ENCODE peak calls at places on chromosomes 3 and 15, in six cellular contexts. One of them, this sample, is unnamed.
A peak's percentile ranks its signal among the peaks of the same experiment; 100 is the strongest.

GRCh38 chr3:139868773-139869172 is 66.2 kb upstream of the CLSTN2 start:
- DNase-seq in NCI-H1436: no peak
- DNase-seq in uterus: no peak
- DNase-seq in central memory CD4-positive, alpha-beta T cell: no peak
- DNase-seq in CD4-positive, alpha-beta T cell: no peak
- DNase-seq in activated CD8-positive, alpha-beta memory T cell treated with anti-CD3 and anti-CD28 coated beads for 48 hours: no peak
- DNase-seq in this sample: no peak

GRCh38 chr15:89526181-89526580 is 29.8 kb upstream of the RHCG start:
- DNase-seq in NCI-H1436: no peak
- DNase-seq in uterus: no peak
- DNase-seq in central memory CD4-positive, alpha-beta T cell: no peak
- DNase-seq in CD4-positive, alpha-beta T cell: no peak
- DNase-seq in activated CD8-positive, alpha-beta memory T cell treated with anti-CD3 and anti-CD28 coated beads for 48 hours: no peak
- DNase-seq in this sample: no peak

GRCh38 chr3:197748597-197749314 is 927 bp upstream of the FYTTD1 start:
- DNase-seq in NCI-H1436: no peak
- DNase-seq in uterus: no peak
- DNase-seq in central memory CD4-positive, alpha-beta T cell: no peak
- DNase-seq in CD4-positive, alpha-beta T cell: no peak
- DNase-seq in activated CD8-positive, alpha-beta memory T cell treated with anti-CD3 and anti-CD28 coated beads for 48 hours: no peak
- DNase-seq in this sample: no peak

GRCh38 chr15:23687143-23687470 is at the start of gene NDN:
- DNase-seq in NCI-H1436: peak; percentile 30
- DNase-seq in uterus: peak; percentile 64
- DNase-seq in central memory CD4-positive, alpha-beta T cell: no peak
- DNase-seq in CD4-positive, alpha-beta T cell: no peak
- DNase-seq in activated CD8-positive, alpha-beta memory T cell treated with anti-CD3 and anti-CD28 coated beads for 48 hours: peak; percentile 2
- DNase-seq in this sample: no peak

GRCh38 chr15:98676586-98677270 is 28.4 kb downstream of the IGF1R start:
- DNase-seq in NCI-H1436: no peak
- DNase-seq in uterus: no peak
- DNase-seq in central memory CD4-positive, alpha-beta T cell: no peak
- DNase-seq in CD4-positive, alpha-beta T cell: no peak
- DNase-seq in activated CD8-positive, alpha-beta memory T cell treated with anti-CD3 and anti-CD28 coated beads for 48 hours: no peak
- DNase-seq in this sample: no peak

GRCh38 chr3:101941253-101942039 is 92.1 kb downstream of the NFKBIZ start:
- DNase-seq in NCI-H1436: no peak
- DNase-seq in uterus: no peak
- DNase-seq in central memory CD4-positive, alpha-beta T cell: no peak
- DNase-seq in CD4-positive, alpha-beta T cell: no peak
- DNase-seq in activated CD8-positive, alpha-beta memory T cell treated with anti-CD3 and anti-CD28 coated beads for 48 hours: no peak
- DNase-seq in this sample: peak; percentile 50

GRCh38 chr3:47421741-47422649 is 41.2 kb downstream of the PTPN23 start:
- DNase-seq in NCI-H1436: no peak
- DNase-seq in uterus: no peak
- DNase-seq in central memory CD4-positive, alpha-beta T cell: no peak
- DNase-seq in CD4-positive, alpha-beta T cell: no peak
- DNase-seq in activated CD8-positive, alpha-beta memory T cell treated with anti-CD3 and anti-CD28 coated beads for 48 hours: no peak
- DNase-seq in this sample: peak; percentile 49

GRCh38 chr15:91855241-91855640 is 1.7 kb downstream of the SLCO3A1 start:
- DNase-seq in NCI-H1436: no peak
- DNase-seq in uterus: no peak
- DNase-seq in central memory CD4-positive, alpha-beta T cell: no peak
- DNase-seq in CD4-positive, alpha-beta T cell: no peak
- DNase-seq in activated CD8-positive, alpha-beta memory T cell treated with anti-CD3 and anti-CD28 coated beads for 48 hours: no peak
- DNase-seq in this sample: no peak

GRCh38 chr3:144363856-144364255 is 392.2 kb downstream of the DIPK2A start:
- DNase-seq in NCI-H1436: no peak
- DNase-seq in uterus: no peak
- DNase-seq in central memory CD4-positive, alpha-beta T cell: no peak
- DNase-seq in CD4-positive, alpha-beta T cell: no peak
- DNase-seq in activated CD8-positive, alpha-beta memory T cell treated with anti-CD3 and anti-CD28 coated beads for 48 hours: no peak
- DNase-seq in this sample: no peak

GRCh38 chr3:50162034-50162883 is 7.1 kb downstream of the SEMA3F start:
- DNase-seq in NCI-H1436: no peak
- DNase-seq in uterus: no peak
- DNase-seq in central memory CD4-positive, alpha-beta T cell: no peak
- DNase-seq in CD4-positive, alpha-beta T cell: no peak
- DNase-seq in activated CD8-positive, alpha-beta memory T cell treated with anti-CD3 and anti-CD28 coated beads for 48 hours: no peak
- DNase-seq in this sample: no peak

GRCh38 chr3:10160346-10160745 is 4.4 kb upstream of the IRAK2 start:
- DNase-seq in NCI-H1436: no peak
- DNase-seq in uterus: no peak
- DNase-seq in central memory CD4-positive, alpha-beta T cell: no peak
- DNase-seq in CD4-positive, alpha-beta T cell: no peak
- DNase-seq in activated CD8-positive, alpha-beta memory T cell treated with anti-CD3 and anti-CD28 coated beads for 48 hours: no peak
- DNase-seq in this sample: no peak

GRCh38 chr3:109731639-109732473 is 394.5 kb upstream of the DPPA4 start:
- DNase-seq in NCI-H1436: peak; percentile 47
- DNase-seq in uterus: no peak
- DNase-seq in central memory CD4-positive, alpha-beta T cell: peak; percentile 48
- DNase-seq in CD4-positive, alpha-beta T cell: peak; percentile 53
- DNase-seq in activated CD8-positive, alpha-beta memory T cell treated with anti-CD3 and anti-CD28 coated beads for 48 hours: no peak
- DNase-seq in this sample: peak; percentile 72

GRCh38 chr15:58299311-58299850 is 132.4 kb upstream of the LIPC start:
- DNase-seq in NCI-H1436: no peak
- DNase-seq in uterus: no peak
- DNase-seq in central memory CD4-positive, alpha-beta T cell: no peak
- DNase-seq in CD4-positive, alpha-beta T cell: no peak
- DNase-seq in activated CD8-positive, alpha-beta memory T cell treated with anti-CD3 and anti-CD28 coated beads for 48 hours: no peak
- DNase-seq in this sample: no peak

GRCh38 chr3:14374444-14374883 is 27.9 kb upstream of the SLC6A6 start:
- DNase-seq in NCI-H1436: no peak
- DNase-seq in uterus: no peak
- DNase-seq in central memory CD4-positive, alpha-beta T cell: no peak
- DNase-seq in CD4-positive, alpha-beta T cell: no peak
- DNase-seq in activated CD8-positive, alpha-beta memory T cell treated with anti-CD3 and anti-CD28 coated beads for 48 hours: no peak
- DNase-seq in this sample: no peak

GRCh38 chr3:121645054-121645453 is 15.6 kb downstream of the HCLS1 start:
- DNase-seq in NCI-H1436: no peak
- DNase-seq in uterus: no peak
- DNase-seq in central memory CD4-positive, alpha-beta T cell: no peak
- DNase-seq in CD4-positive, alpha-beta T cell: no peak
- DNase-seq in activated CD8-positive, alpha-beta memory T cell treated with anti-CD3 and anti-CD28 coated beads for 48 hours: no peak
- DNase-seq in this sample: no peak

GRCh38 chr15:98671060-98672008 is 23.0 kb downstream of the IGF1R start:
- DNase-seq in NCI-H1436: no peak
- DNase-seq in uterus: no peak
- DNase-seq in central memory CD4-positive, alpha-beta T cell: no peak
- DNase-seq in CD4-positive, alpha-beta T cell: no peak
- DNase-seq in activated CD8-positive, alpha-beta memory T cell treated with anti-CD3 and anti-CD28 coated beads for 48 hours: no peak
- DNase-seq in this sample: peak; percentile 40

GRCh38 chr15:60299452-60300047 is 98.2 kb downstream of the ANXA2 start:
- DNase-seq in NCI-H1436: peak; percentile 94
- DNase-seq in uterus: peak; percentile 38
- DNase-seq in central memory CD4-positive, alpha-beta T cell: no peak
- DNase-seq in CD4-positive, alpha-beta T cell: no peak
- DNase-seq in activated CD8-positive, alpha-beta memory T cell treated with anti-CD3 and anti-CD28 coated beads for 48 hours: no peak
- DNase-seq in this sample: peak; percentile 86

This sample was measured in MCF 10A.